ENCODE peak calls at places on chromosomes 2 and 18, in five cellular contexts. A is adipocyte, T is tibial artery, K is tibial nerve, I is lower lobe of right lung. F is an unnamed sample.
A peak's percentile ranks its signal among the peaks of the same experiment; 100 is the strongest.

GRCh38 chr2:166900700-166901099 is 12.4 kb downstream of the XIRP2 start:
- DNase-seq in A (peak; percentile 46), T (no peak), K (no peak), I (no peak), F (no peak)

GRCh38 chr2:238568455-238569414 is 142.0 kb downstream of the ASB1 start:
- DNase-seq in A (no peak), T (no peak), K (no peak), I (no peak), F (no peak)

GRCh38 chr2:29293830-29294438 is 178.7 kb downstream of the CLIP4 start:
- DNase-seq in A (peak; percentile 51), T (no peak), K (no peak), I (no peak), F (no peak)

GRCh38 chr2:20486571-20486970 is 39.7 kb downstream of the RHOB start:
- DNase-seq in A (no peak), T (no peak), K (no peak), I (no peak), F (no peak)

GRCh38 chr2:15145046-15145817 is 415.9 kb downstream of the NBAS start:
- DNase-seq in A (peak; percentile 56), T (no peak), K (no peak), I (no peak), F (no peak)

GRCh38 chr18:23442958-23443357 is 10.1 kb upstream of the RIOK3 start:
- DNase-seq in A (no peak), T (no peak), K (no peak), I (no peak), F (no peak)

GRCh38 chr2:176390276-176390675 is 121.0 kb downstream of the MTX2 start:
- DNase-seq in A (no peak), T (no peak), K (no peak), I (no peak), F (no peak)

GRCh38 chr2:46270384-46270783 is 26.8 kb upstream of the EPAS1 start:
- DNase-seq in A (peak; percentile 24), T (no peak), K (no peak), I (no peak), F (no peak)

GRCh38 chr2:192437653-192438052 is 242.9 kb upstream of the TMEFF2 start:
- DNase-seq in A (no peak), T (no peak), K (no peak), I (no peak), F (no peak)

GRCh38 chr2:168961450-168962229 is 60.5 kb downstream of the G6PC2 start:
- DNase-seq in A (peak; percentile 90), T (no peak), K (no peak), I (no peak), F (peak; percentile 32)

GRCh38 chr2:219059725-219060682 is 717 bp downstream of the IHH start:
- DNase-seq in A (no peak), T (no peak), K (no peak), I (no peak), F (no peak)

GRCh38 chr2:108171652-108172051 is 68.1 kb upstream of the SULT1C3 start:
- DNase-seq in A (no peak), T (no peak), K (no peak), I (no peak), F (no peak)

GRCh38 chr2:120177011-120177621 is 46.1 kb downstream of the TMEM185B start:
- DNase-seq in A (no peak), T (no peak), K (no peak), I (peak; percentile 70), F (peak; percentile 86)

GRCh38 chr2:7053650-7054262 is 136.5 kb downstream of the RNF144A start:
- DNase-seq in A (no peak), T (no peak), K (no peak), I (no peak), F (no peak)

GRCh38 chr2:21118302-21118920 is 5.4 kb upstream of the TDRD15 start:
- DNase-seq in A (peak; percentile 57), T (peak; percentile 43), K (peak; percentile 19), I (no peak), F (no peak)

GRCh38 chr2:62215306-62216064 is 19.6 kb downstream of the B3GNT2 start:
- DNase-seq in A (no peak), T (no peak), K (no peak), I (no peak), F (no peak)

GRCh38 chr2:43519711-43520221 is 76.1 kb downstream of the THADA start:
- DNase-seq in A (peak; percentile 89), T (no peak), K (no peak), I (no peak), F (no peak)

GRCh38 chr18:42614619-42615293 is 500.7 kb downstream of the RIT2 start:
- DNase-seq in A (no peak), T (no peak), K (no peak), I (no peak), F (no peak)

GRCh38 chr2:238099709-238100048 is 461 bp upstream of the ESPNL start:
- DNase-seq in A (no peak), T (no peak), K (peak; percentile 10), I (peak; percentile 45), F (no peak)

GRCh38 chr18:33532978-33533377 is 45.0 kb upstream of the ASXL3 start:
- DNase-seq in A (no peak), T (no peak), K (no peak), I (no peak), F (no peak)

GRCh38 chr2:191030521-191031154 is 16.7 kb upstream of the STAT1 start:
- DNase-seq in A (peak; percentile 67), T (no peak), K (no peak), I (no peak), F (peak; percentile 52)

GRCh38 chr2:228644199-228644598 is 462.7 kb upstream of the SPHKAP start:
- DNase-seq in A (no peak), T (no peak), K (no peak), I (no peak), F (no peak)

GRCh38 chr2:149544692-149545091 is 42.9 kb downstream of the MMADHC start:
- DNase-seq in A (no peak), T (no peak), K (no peak), I (no peak), F (peak; percentile 16)

GRCh38 chr2:113138428-113139322 is 11.3 kb downstream of the IL1RN start:
- DNase-seq in A (peak; percentile 90), T (no peak), K (no peak), I (no peak), F (peak; percentile 72)

GRCh38 chr2:71711470-71711857 is 258.1 kb downstream of the DYSF start:
- DNase-seq in A (peak; percentile 12), T (peak; percentile 58), K (peak; percentile 34), I (no peak), F (no peak)

GRCh38 chr2:9139491-9140443 is 66.8 kb upstream of the ASAP2 start:
- DNase-seq in A (peak; percentile 88), T (peak; percentile 76), K (peak; percentile 43), I (peak; percentile 84), F (peak; percentile 28)

GRCh38 chr2:215751200-215751910 is 262.0 kb downstream of the MREG start:
- DNase-seq in A (peak; percentile 82), T (no peak), K (no peak), I (no peak), F (no peak)

GRCh38 chr2:111226797-111227700 is 106.3 kb downstream of the BCL2L11 start:
- DNase-seq in A (peak; percentile 62), T (no peak), K (no peak), I (no peak), F (no peak)

GRCh38 chr2:219131327-219131726 is 29.3 kb downstream of the NHEJ1 start:
- DNase-seq in A (no peak), T (no peak), K (no peak), I (no peak), F (no peak)

GRCh38 chr2:34242741-34243123 is 643.6 kb upstream of the FAM98A start:
- DNase-seq in A (no peak), T (no peak), K (no peak), I (no peak), F (no peak)

GRCh38 chr2:169480079-169480465 is 778 bp downstream of the BBS5 start:
- DNase-seq in A (peak; percentile 42), T (no peak), K (no peak), I (no peak), F (no peak)

GRCh38 chr18:70292628-70293027 is 3.8 kb downstream of the SOCS6 start:
- DNase-seq in A (no peak), T (no peak), K (no peak), I (no peak), F (no peak)

GRCh38 chr2:20625491-20625919 is 25.4 kb downstream of the HS1BP3 start:
- DNase-seq in A (no peak), T (no peak), K (no peak), I (peak; percentile 34), F (no peak)

GRCh38 chr2:72117029-72117428 is 30.6 kb downstream of the CYP26B1 start:
- DNase-seq in A (no peak), T (no peak), K (no peak), I (no peak), F (no peak)

GRCh38 chr2:98518106-98518505 is 73.4 kb downstream of the INPP4A start:
- DNase-seq in A (no peak), T (no peak), K (no peak), I (no peak), F (peak; percentile 64)

GRCh38 chr2:204795156-204795555 is 249.9 kb downstream of the PARD3B start:
- DNase-seq in A (peak; percentile 24), T (no peak), K (no peak), I (no peak), F (no peak)

GRCh38 chr2:76268928-76269327 is 558.2 kb upstream of the GCFC2 start:
- DNase-seq in A (no peak), T (no peak), K (no peak), I (no peak), F (no peak)

DNA sequence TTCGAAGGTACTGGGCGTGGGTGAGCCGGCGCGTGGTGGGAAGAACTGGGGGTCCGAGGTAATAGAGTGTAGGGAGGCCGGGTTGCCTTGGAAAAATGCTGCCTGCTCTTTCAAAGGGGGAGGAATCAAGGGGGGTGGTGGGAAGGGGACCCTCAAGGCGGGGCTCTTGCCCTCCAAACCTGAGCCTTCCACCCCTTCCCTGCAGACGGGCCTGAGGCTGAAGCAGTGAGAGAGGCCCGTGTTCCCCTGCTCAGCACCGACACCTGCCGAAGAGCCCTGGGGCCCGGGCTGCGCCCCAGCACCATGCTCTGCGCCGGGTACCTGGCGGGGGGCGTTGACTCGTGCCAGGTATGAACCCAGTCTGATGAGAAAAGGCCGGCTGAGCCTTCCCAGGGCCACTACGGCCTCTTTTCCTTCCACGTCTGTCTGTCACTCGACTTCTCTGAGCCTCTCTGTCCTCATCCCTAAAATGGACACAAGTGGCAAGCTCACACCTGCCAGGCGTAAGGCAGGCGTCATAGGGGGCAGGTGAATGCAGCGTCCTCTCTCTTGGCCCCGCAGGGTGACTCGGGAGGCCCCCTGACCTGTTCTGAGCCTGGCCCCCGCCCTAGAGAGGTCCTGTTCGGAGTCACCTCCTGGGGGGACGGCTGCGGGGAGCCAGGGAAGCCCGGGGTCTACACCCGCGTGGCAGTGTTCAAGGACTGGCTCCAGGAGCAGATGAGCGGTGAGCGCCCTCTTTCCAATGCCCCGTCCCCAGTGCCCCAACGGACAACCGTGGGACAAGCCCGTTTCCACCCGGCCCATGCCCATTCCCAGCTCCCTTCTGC is 2.9 kb downstream of the PRSS56 start:
- DNase-seq in A (no peak), T (no peak), K (no peak), I (no peak), F (no peak)
- H3K4me3 ChIP-seq in A (no peak overlapping the region), T (no peak overlapping the region), K (no peak overlapping the region), I (no peak overlapping the region), F (no peak overlapping the region)

GRCh38 chr18:55106906-55107305 is 147.6 kb upstream of the CCDC68 start:
- DNase-seq in A (no peak), T (no peak), K (no peak), I (no peak), F (no peak)
- H3K4me1 ChIP-seq in A (no peaks in the 10 kb centered on the region), T (peaks cover 3% of the 10 kb centered on the region), K (no peaks in the 10 kb centered on the region), I (no peaks in the 10 kb centered on the region), F (no peaks in the 10 kb centered on the region)

GRCh38 chr2:240733803-240734495 is 42.3 kb downstream of the AQP12A start:
- DNase-seq in A (no peak), T (no peak), K (no peak), I (no peak), F (peak; percentile 16)
- H3K36me3 ChIP-seq in A (no peaks in the 10 kb centered on the region), T (no peaks in the 10 kb centered on the region), K (no peaks in the 10 kb centered on the region), I (no peaks in the 10 kb centered on the region), F (no peaks in the 10 kb centered on the region)

GRCh38 chr2:96764253-96764637 is 3.5 kb downstream of the CNNM4 start:
- DNase-seq in A (no peak), T (peak; percentile 37), K (no peak), I (peak; percentile 55), F (no peak)
- H3K4me3 ChIP-seq in A (no peak overlapping the region), T (peak overlapping the region; percentile 78), K (peak overlapping the region; percentile 82), I (peak overlapping the region; percentile 83), F (peak overlapping the region; percentile 13)